ENCODE peak calls at places on chromosomes 12 and 14, in four cellular contexts. C is GM12878, F is H1, Q is K562. D is an unnamed sample.

GRCh38 chr14:97331058-97331457 is 533.9 kb downstream of the VRK1 start:
- DNase-seq in C (no peak), F (no peak), Q (no peak), D (no peak)

GRCh38 chr12:45305904-45306303 is 90.0 kb downstream of the ANO6 start:
- DNase-seq in C (no peak), F (no peak), Q (no peak), D (no peak)

GRCh38 chr14:23183479-23183878 is at the start of gene SLC7A8:
- DNase-seq in C (no peak), F (peak), Q (no peak), D (no peak)

GRCh38 chr12:100234591-100235304 is 32.1 kb downstream of the DEPDC4 start:
- DNase-seq in C (peak), F (no peak), Q (peak), D (peak)

GRCh38 chr14:96257900-96258299 is 1.9 kb downstream of the BDKRB1 start:
- DNase-seq in C (no peak), F (no peak), Q (no peak), D (no peak)

GRCh38 chr12:53221203-53222076 is 10.6 kb downstream of the RARG start:
- DNase-seq in C (no peak), F (peak), Q (peak), D (peak)

GRCh38 chr14:78005325-78005724 is 164.8 kb upstream of the NRXN3 start:
- DNase-seq in C (peak), F (no peak), Q (peak), D (no peak)

GRCh38 chr14:92641306-92641705 is 107.1 kb downstream of the LGMN start:
- DNase-seq in C (no peak), F (no peak), Q (no peak), D (no peak)

GRCh38 chr12:113019045-113019444 is 37.5 kb upstream of the DTX1 start:
- DNase-seq in C (no peak), F (no peak), Q (no peak), D (no peak)

GRCh38 chr12:132486168-132486567 is 3.8 kb upstream of the FBRSL1 start:
- DNase-seq in C (no peak), F (no peak), Q (no peak), D (no peak)

GRCh38 chr12:122423258-122424165 is 1.0 kb upstream of the CLIP1 start:
- DNase-seq in C (no peak), F (peak), Q (peak), D (peak)

GRCh38 chr12:115597157-115597712 is 680.3 kb downstream of the MED13L start:
- DNase-seq in C (no peak), F (no peak), Q (peak), D (no peak)

GRCh38 chr14:23054000-23054811 is 3.1 kb downstream of the CDH24 start:
- DNase-seq in C (no peak), F (no peak), Q (peak), D (peak)

GRCh38 chr12:5434647-5434968 is 2.7 kb downstream of the NTF3 start:
- DNase-seq in C (no peak), F (no peak), Q (no peak), D (no peak)

GRCh38 chr14:103693514-103693913 is 21.7 kb downstream of the XRCC3 start:
- DNase-seq in C (no peak), F (no peak), Q (no peak), D (no peak)

GRCh38 chr14:77325746-77326094 is 4.9 kb downstream of the GSTZ1 start:
- DNase-seq in C (no peak), F (no peak), Q (no peak), D (no peak)

GRCh38 chr14:55665067-55665700 is 85.2 kb downstream of the KTN1 start:
- DNase-seq in C (peak), F (no peak), Q (no peak), D (no peak)

GRCh38 chr12:57888407-57889157 is 42.1 kb upstream of the CTDSP2 start:
- DNase-seq in C (no peak), F (no peak), Q (no peak), D (no peak)

GRCh38 chr12:99978152-99978551 is 6.6 kb downstream of the ANKS1B start:
- DNase-seq in C (no peak), F (no peak), Q (no peak), D (no peak)

GRCh38 chr12:66188584-66189475 is at the start of gene IRAK3:
- DNase-seq in C (no peak), F (peak), Q (no peak), D (peak)

GRCh38 chr12:6927999-6928702 is 392 bp downstream of the ATN1 start:
- DNase-seq in C (no peak), F (no peak), Q (peak), D (peak)

GRCh38 chr12:91143241-91143640 is 31.9 kb upstream of the LUM start:
- DNase-seq in C (no peak), F (no peak), Q (no peak), D (no peak)

GRCh38 chr12:107393043-107393725 is 292.4 kb upstream of the PWP1 start:
- DNase-seq in C (no peak), F (no peak), Q (no peak), D (no peak)

GRCh38 chr12:124109760-124110159 is 136.7 kb downstream of the ZNF664 start:
- DNase-seq in C (peak), F (no peak), Q (peak), D (peak)

GRCh38 chr12:69056743-69057515 is 124.0 kb upstream of the CPM start:
- DNase-seq in C (no peak), F (no peak), Q (no peak), D (no peak)

GRCh38 chr12:124441443-124442190 is 125.8 kb downstream of the NCOR2 start:
- DNase-seq in C (no peak), F (no peak), Q (peak), D (no peak)

GRCh38 chr14:92039720-92040430 is at the start of gene TRIP11:
- DNase-seq in C (peak), F (peak), Q (peak), D (peak)

GRCh38 chr12:3732901-3733300 is 20.0 kb downstream of the CRACR2A start:
- DNase-seq in C (no peak), F (no peak), Q (no peak), D (no peak)

GRCh38 chr14:97930191-97930590 is 1133.0 kb downstream of the VRK1 start:
- DNase-seq in C (no peak), F (no peak), Q (no peak), D (no peak)

GRCh38 chr14:34750670-34751069 is 36.3 kb upstream of the CFL2 start:
- DNase-seq in C (no peak), F (no peak), Q (no peak), D (no peak)

DNA sequence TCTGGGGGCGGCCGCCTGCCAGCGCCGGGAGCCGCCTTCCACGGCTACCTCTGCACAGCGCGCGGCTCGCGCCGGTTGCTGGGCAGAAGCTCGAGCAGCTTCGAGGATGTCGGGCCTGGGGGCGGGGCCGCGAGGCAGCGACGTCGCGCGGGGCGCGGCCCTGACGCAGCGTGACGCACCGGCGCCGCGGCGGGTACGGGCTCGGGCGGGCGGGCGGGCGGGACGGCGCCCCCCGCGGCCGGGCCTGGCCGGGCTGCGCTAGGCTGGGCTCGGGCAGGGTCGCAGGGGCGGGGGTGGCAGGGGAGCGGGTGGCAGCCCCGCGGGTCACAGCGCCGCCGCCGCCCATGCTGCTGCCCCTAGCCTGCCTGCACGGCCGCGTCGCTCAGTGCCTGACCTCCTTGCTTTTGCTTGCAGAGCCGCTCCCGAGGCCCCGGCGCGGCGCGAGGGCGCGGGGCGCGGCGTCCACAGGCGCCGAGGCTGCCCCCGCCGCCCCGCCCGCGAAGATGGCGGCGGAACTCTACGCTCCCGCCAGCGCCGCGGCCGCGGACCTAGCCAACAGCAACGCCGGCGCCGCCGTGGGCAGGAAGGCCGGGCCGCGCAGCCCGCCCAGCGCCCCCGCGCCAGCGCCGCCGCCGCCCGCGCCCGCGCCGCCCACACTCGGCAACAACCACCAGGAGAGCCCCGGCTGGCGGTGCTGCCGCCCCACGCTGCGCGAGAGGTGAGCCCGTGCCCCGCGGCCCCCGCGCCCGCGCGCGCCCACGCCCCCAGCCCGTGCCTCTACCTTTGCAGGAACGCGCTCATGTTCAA is at the start of gene BTBD6:
- DNase-seq in C (peak), F (peak), Q (no peak), D (peak)
- H2AFZ ChIP-seq in C (peak), F (no peak), Q (no peak), D (peak)

DNA sequence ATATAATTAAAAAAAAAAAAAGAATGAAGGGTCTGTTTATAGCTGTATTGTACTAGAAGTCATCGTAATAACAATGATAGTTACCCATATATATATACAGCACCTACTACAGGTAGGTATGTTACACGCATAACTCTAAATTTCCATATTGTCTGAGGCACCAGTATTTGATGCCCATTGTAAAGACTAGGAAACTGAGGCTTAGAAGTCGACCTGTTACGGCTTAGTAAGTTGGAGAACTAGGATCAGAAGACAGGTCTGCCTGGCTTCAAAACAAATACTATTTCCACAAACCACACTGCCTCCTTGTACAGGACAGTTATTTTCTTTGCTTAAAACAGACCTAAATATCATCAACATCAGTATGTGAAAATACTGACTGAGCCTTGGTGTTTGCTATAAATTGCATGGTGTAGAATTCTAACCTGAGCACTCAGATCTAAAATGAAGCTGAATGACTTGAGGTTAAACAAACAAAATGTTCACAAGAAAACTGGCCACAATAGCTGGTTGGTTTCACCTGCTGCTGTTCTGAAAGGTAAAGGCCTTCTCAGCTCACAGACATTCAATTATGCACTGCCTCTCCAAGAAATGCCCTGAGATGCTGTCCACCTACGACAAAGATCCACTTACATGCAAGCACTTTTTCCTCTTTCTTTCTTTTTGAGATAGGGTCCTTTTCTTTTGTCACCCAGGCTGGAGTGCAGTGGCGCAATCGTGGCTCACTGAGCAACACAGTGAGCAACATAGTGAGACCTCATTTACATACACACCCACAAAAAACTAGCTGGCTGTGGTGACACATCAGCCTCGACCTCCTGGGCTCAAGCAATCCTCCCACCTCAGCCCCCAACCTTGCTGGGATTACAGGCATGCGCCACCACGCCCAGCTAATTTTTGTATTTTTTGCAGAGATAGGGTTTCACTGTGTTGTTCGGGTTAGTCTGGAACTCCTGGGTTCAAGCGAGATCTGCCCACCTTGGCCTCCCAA is 35.7 kb downstream of the SSH1 start:
- DNase-seq in C (no peak), F (no peak), Q (no peak), D (no peak)
- TF ChIP-seq RFX5 in C (no peak), F (no peak), Q (no peak), D (no peak)

GRCh38 chr14:88612981-88613380 is 50.1 kb downstream of the ZC3H14 start:
- DNase-seq in C (no peak), F (no peak), Q (no peak), D (no peak)

GRCh38 chr14:88616697-88617096 is 53.9 kb downstream of the ZC3H14 start:
- DNase-seq in C (no peak), F (no peak), Q (no peak), D (no peak)

GRCh38 chr14:88611878-88612277 is 49.0 kb downstream of the ZC3H14 start:
- DNase-seq in C (no peak), F (no peak), Q (no peak), D (peak)

GRCh38 chr14:88614218-88614907 is 51.5 kb downstream of the ZC3H14 start:
- DNase-seq in C (no peak), F (no peak), Q (no peak), D (no peak)

GRCh38 chr14:88613552-88614010 is 50.7 kb downstream of the ZC3H14 start:
- DNase-seq in C (no peak), F (no peak), Q (no peak), D (no peak)
- TF ChIP-seq NRF1 in C (no peak), F (no peak), Q (no peak), D (no peak)

DNA sequence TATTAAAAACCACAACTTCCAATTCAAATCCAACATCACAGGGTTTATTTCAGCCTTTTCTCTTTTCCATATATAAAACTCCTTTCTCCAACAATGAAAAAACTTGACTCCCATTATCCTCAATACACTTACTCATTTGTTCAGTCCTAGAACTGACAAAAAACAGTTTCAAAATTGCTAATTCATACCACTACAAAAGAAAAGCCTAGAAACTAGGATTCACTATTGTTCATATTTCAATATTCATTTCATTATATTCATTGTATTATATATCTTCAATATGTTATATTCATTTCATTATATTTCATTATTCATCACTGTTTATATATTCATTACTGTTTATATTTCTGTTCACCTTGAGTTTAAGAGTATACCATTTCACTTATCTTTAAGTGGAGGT is 85.8 kb downstream of the NUMB start:
- DNase-seq in C (no peak), F (no peak), Q (no peak), D (no peak)
- H2AFZ ChIP-seq in C (no peak), F (no peak), Q (no peak), D (no peak)

GRCh38 chr14:61837336-61838229 is 75.4 kb downstream of the SNAPC1 start:
- DNase-seq in C (peak), F (peak), Q (peak), D (peak)
- TF ChIP-seq RFX5 in C (no peak), F (no peak), Q (no peak), D (no peak)

DNA sequence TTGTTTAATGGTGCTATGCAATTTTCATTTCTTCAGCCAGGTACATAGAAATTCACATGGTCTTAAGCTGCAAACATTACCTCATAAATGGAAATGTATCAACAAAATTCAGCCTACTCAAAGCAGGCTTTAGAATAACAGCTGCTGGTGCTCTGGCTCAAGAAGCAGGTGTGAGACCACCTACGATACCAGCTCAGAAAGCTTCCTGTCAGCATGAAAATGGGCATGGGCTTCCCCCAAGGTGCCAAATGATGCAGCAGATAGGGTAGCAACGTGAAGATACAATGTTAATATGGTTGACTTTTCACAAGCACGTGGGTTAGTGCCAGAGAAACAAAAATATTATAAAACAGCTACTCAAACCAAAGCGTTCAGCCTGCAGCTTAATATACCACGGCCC is 343.4 kb upstream of the PRICKLE1 start:
- DNase-seq in C (no peak), F (no peak), Q (no peak), D (no peak)
- TF ChIP-seq NRF1 in C (no peak), F (no peak), Q (no peak), D (no peak)

GRCh38 chr12:41762691-41763090 is 382.0 kb downstream of the GXYLT1 start:
- DNase-seq in C (no peak), F (no peak), Q (no peak), D (no peak)
- H2AFZ ChIP-seq in C (no peak), F (no peak), Q (no peak), D (no peak)

GRCh38 chr14:65834051-65834450 is 421.5 kb downstream of the FUT8 start:
- DNase-seq in C (no peak), F (no peak), Q (no peak), D (no peak)

GRCh38 chr14:65833256-65833880 is 420.8 kb downstream of the FUT8 start:
- DNase-seq in C (no peak), F (no peak), Q (no peak), D (no peak)

GRCh38 chr14:65835501-65835900 is 423.0 kb downstream of the FUT8 start:
- DNase-seq in C (no peak), F (no peak), Q (no peak), D (no peak)

GRCh38 chr14:65834812-65835211 is 422.3 kb downstream of the FUT8 start:
- DNase-seq in C (no peak), F (no peak), Q (no peak), D (no peak)

GRCh38 chr14:65832431-65833253 is 420.1 kb downstream of the FUT8 start:
- DNase-seq in C (no peak), F (no peak), Q (no peak), D (peak)
- TF ChIP-seq RFX5 in C (no peak), F (no peak), Q (no peak), D (no peak)